ENCODE peak calls at places on chromosome 5, in five cellular contexts. S is HCT116, B is PC-3, E is MM.1S, T is SK-N-SH. Y is an unnamed sample.

GRCh38 chr5:176415240-176416122 is 858 bp downstream of the CLTB start:
- DNase-seq in S (no peak), B (peak; percentile 82), E (no peak), T (peak; percentile 70), Y (peak; percentile 36)

GRCh38 chr5:152853361-152853760 is 448.3 kb upstream of the NMUR2 start:
- DNase-seq in S (no peak), B (no peak), E (no peak), T (no peak), Y (no peak)

GRCh38 chr5:59126665-59127354 is 543.9 kb downstream of the RAB3C start:
- DNase-seq in S (no peak), B (no peak), E (no peak), T (no peak), Y (no peak)

GRCh38 chr5:32323741-32324140 is 11.0 kb upstream of the MTMR12 start:
- DNase-seq in S (no peak), B (no peak), E (no peak), T (no peak), Y (peak; percentile 7)

GRCh38 chr5:126433708-126434107 is 10.5 kb downstream of the GRAMD2B start:
- DNase-seq in S (no peak), B (no peak), E (no peak), T (no peak), Y (no peak)

GRCh38 chr5:141838326-141839014 is 39.7 kb downstream of the PCDH1 start:
- DNase-seq in S (no peak), B (no peak), E (no peak), T (peak; percentile 73), Y (no peak)

GRCh38 chr5:2634399-2635176 is 116.9 kb downstream of the IRX2 start:
- DNase-seq in S (no peak), B (no peak), E (peak; percentile 65), T (no peak), Y (no peak)

GRCh38 chr5:112787261-112787660 is 49.6 kb downstream of the APC start:
- DNase-seq in S (no peak), B (peak; percentile 47), E (no peak), T (no peak), Y (no peak)

GRCh38 chr5:172562443-172562842 is 78.6 kb upstream of the NEURL1B start:
- DNase-seq in S (no peak), B (no peak), E (no peak), T (no peak), Y (no peak)

GRCh38 chr5:151020304-151021031 is at the start of gene GPX3:
- DNase-seq in S (no peak), B (no peak), E (no peak), T (peak; percentile 92), Y (peak; percentile 92)

GRCh38 chr5:76521240-76521758 is 101.9 kb downstream of the F2RL2 start:
- DNase-seq in S (no peak), B (peak; percentile 22), E (peak; percentile 61), T (no peak), Y (no peak)

GRCh38 chr5:74504463-74504862 is 136.1 kb downstream of the ENC1 start:
- DNase-seq in S (no peak), B (no peak), E (no peak), T (no peak), Y (no peak)

GRCh38 chr5:134538296-134538695 is 12.8 kb downstream of the JADE2 start:
- DNase-seq in S (no peak), B (no peak), E (no peak), T (no peak), Y (no peak)

GRCh38 chr5:149789835-149790234 is 59.7 kb downstream of the PPARGC1B start:
- DNase-seq in S (no peak), B (no peak), E (no peak), T (no peak), Y (no peak)

GRCh38 chr5:135604046-135604445 is 25.3 kb upstream of the CXCL14 start:
- DNase-seq in S (no peak), B (no peak), E (no peak), T (no peak), Y (no peak)

GRCh38 chr5:109161914-109162683 is 247.7 kb downstream of the PJA2 start:
- DNase-seq in S (no peak), B (peak; percentile 38), E (no peak), T (no peak), Y (no peak)

GRCh38 chr5:34929720-34930526 is 564 bp downstream of the DNAJC21 start:
- DNase-seq in S (peak; percentile 73), B (peak; percentile 80), E (peak; percentile 87), T (peak; percentile 84), Y (peak; percentile 88)
- TF ChIP-seq CTCF in S (no peak), B (no peak), E (no peak), T (peak; percentile 8), Y (no peak)

GRCh38 chr5:10624679-10625078 is 60.8 kb downstream of the ANKRD33B start:
- DNase-seq in S (no peak), B (no peak), E (no peak), T (no peak), Y (no peak)

GRCh38 chr5:10627185-10628115 is 63.6 kb downstream of the ANKRD33B start:
- DNase-seq in S (peak; percentile 89), B (peak; percentile 99), E (peak; percentile 85), T (peak; percentile 98), Y (peak; percentile 98)

GRCh38 chr5:10628601-10629000 is 64.7 kb downstream of the ANKRD33B start:
- DNase-seq in S (no peak), B (no peak), E (no peak), T (no peak), Y (no peak)

GRCh38 chr5:10625700-10626472 is 62.0 kb downstream of the ANKRD33B start:
- DNase-seq in S (no peak), B (no peak), E (no peak), T (no peak), Y (no peak)

DNA sequence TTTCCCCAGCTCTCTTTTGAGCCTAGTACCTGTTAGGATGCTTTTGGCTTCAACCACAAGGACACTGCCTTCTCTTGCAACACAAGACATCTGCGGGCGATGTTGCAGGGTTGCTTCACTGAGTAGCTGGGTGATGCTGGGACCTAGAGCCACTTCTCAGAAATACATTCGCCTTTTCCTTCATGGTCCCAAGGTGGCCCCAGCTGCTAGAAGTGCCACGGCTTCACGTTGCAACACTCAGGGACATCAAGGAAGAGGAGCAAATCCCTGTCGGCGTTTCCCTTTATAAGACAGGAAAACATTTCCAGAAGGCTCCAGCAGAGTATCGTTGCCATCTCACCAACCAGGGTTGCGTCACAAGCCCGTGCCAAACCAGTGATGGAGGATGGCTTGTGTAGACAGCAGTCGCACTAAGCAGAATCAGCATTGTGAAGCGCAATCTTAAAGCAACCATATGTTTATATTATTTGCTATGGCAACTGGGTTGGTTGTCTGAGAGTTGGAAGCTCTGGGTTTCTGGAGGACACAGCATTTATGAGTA is 62.7 kb downstream of the ANKRD33B start:
- DNase-seq in S (no peak), B (no peak), E (no peak), T (no peak), Y (no peak)
- TF ChIP-seq EZH2phosphoT487 in S (no peak), B (no peak), E (no peak), T (no peak), Y (no peak)

DNA sequence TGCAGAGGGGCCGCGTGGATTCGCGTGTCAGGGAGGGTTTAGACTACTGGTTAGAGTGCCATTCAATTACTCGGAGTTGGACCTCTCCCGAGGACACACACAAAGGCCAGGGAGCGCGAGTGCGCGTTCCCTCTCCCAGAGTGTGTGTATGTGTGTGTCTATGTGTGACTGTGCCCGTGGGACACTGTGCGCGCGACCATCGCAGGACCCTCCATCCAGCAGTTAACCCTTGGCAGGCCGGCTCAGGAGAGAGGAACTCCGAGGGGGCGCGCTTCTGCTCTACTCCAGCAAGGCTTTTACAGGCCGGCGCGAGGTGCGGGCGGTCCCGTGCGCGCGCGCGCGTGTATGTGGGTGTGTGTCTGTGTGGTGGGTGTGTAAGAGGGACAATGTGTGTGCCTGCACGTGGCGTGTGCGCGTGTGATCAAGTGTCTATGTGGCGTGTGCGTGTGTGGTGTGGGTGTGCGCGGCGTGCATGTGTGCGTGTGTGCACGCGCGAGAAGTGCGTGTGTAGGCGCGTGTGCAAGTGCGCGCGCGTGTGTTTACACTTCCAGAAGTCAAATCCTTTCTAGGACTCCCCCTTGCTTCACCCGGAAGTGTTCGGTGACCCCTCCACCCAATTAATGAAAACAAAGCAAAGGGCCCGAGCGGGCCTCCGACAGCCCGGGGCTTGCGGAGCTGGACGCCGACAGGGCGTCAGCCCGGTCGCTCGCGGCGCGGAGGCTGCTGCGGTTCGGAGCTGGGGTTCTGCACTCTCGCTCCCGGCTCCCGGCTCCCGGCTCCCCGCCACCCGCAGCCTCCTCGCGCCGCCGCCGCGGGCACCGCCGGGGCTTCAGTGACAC is 75.3 kb upstream of the TBCA start:
- DNase-seq in S (no peak), B (no peak), E (no peak), T (peak; percentile 87), Y (peak; percentile 71)
- H3K9ac ChIP-seq in S (no peak overlapping the region), B (no peak overlapping the region), E (no peak overlapping the region), T (peak overlapping the region; percentile 40), Y (no peak overlapping the region)

GRCh38 chr5:174675916-174676315 is 48.5 kb upstream of the MSX2 start:
- DNase-seq in S (no peak), B (no peak), E (no peak), T (no peak), Y (no peak)
- TF ChIP-seq CTCF in S (no peak), B (no peak), E (no peak), T (no peak), Y (no peak)

GRCh38 chr5:162231522-162231921 is 163.9 kb downstream of the GABRG2 start:
- DNase-seq in S (no peak), B (no peak), E (no peak), T (no peak), Y (no peak)
- TF ChIP-seq EZH2phosphoT487 in S (no peak), B (no peak), E (no peak), T (no peak), Y (no peak)

Y was measured in neural progenitor cell.